ENCODE peak calls at places on chromosomes 13 and 19, in ten cellular contexts. O, T, K, H, E, V, S, N, Y and F are unnamed samples.

GRCh38 chr13:28423010-28423409 is 71.9 kb downstream of the FLT1 start:
- DNase-seq in O (peak), T (no peak), K (peak), H (no peak), E (peak), V (no peak), S (no peak), N (peak), Y (no peak), F (peak)

GRCh38 chr13:78758549-78758948 is 99.6 kb upstream of the OBI1 start:
- DNase-seq in O (no peak), T (no peak), K (no peak), H (no peak), E (no peak), V (no peak), S (no peak), N (no peak), Y (no peak), F (no peak)

GRCh38 chr19:37931941-37932655 is 25.1 kb downstream of the SIPA1L3 start:
- DNase-seq in O (peak), T (peak), K (no peak), H (no peak), E (peak), V (peak), S (peak), N (no peak), Y (no peak), F (peak)

GRCh38 chr19:45630463-45630862 is 8.7 kb downstream of the EML2 start:
- DNase-seq in O (no peak), T (no peak), K (no peak), H (no peak), E (no peak), V (peak), S (no peak), N (no peak), Y (no peak), F (no peak)

GRCh38 chr19:11141937-11142527 is 13.6 kb downstream of the SPC24 start:
- DNase-seq in O (peak), T (no peak), K (no peak), H (no peak), E (no peak), V (peak), S (no peak), N (no peak), Y (no peak), F (no peak)

GRCh38 chr19:6326815-6327214 is 6.6 kb downstream of the ACER1 start:
- DNase-seq in O (no peak), T (no peak), K (no peak), H (no peak), E (no peak), V (no peak), S (no peak), N (no peak), Y (no peak), F (no peak)

GRCh38 chr19:55256562-55257460 is 2.0 kb downstream of the PPP6R1 start:
- DNase-seq in O (no peak), T (no peak), K (no peak), H (no peak), E (no peak), V (no peak), S (no peak), N (no peak), Y (no peak), F (no peak)

GRCh38 chr19:17538684-17539287 is 16.7 kb upstream of the COLGALT1 start:
- DNase-seq in O (no peak), T (no peak), K (no peak), H (no peak), E (no peak), V (no peak), S (no peak), N (no peak), Y (no peak), F (no peak)

GRCh38 chr13:104571161-104571889 is 1505.1 kb upstream of the SLC10A2 start:
- DNase-seq in O (peak), T (no peak), K (no peak), H (no peak), E (peak), V (peak), S (peak), N (peak), Y (no peak), F (peak)

GRCh38 chr19:6739390-6739883 is at the start of gene TRIP10:
- DNase-seq in O (peak), T (peak), K (peak), H (peak), E (peak), V (peak), S (peak), N (peak), Y (peak), F (peak)

GRCh38 chr19:35848919-35849505 is 3.3 kb downstream of the NPHS1 start:
- DNase-seq in O (no peak), T (no peak), K (no peak), H (no peak), E (no peak), V (no peak), S (no peak), N (no peak), Y (no peak), F (no peak)

GRCh38 chr19:51311388-51312257 is at the start of gene IGLON5:
- DNase-seq in O (no peak), T (no peak), K (no peak), H (no peak), E (no peak), V (no peak), S (no peak), N (no peak), Y (no peak), F (no peak)

GRCh38 chr13:74274946-74275345 is 140.7 kb upstream of the KLF12 start:
- DNase-seq in O (no peak), T (no peak), K (no peak), H (no peak), E (no peak), V (no peak), S (no peak), N (no peak), Y (no peak), F (no peak)

GRCh38 chr19:10295305-10295846 is 5.6 kb downstream of the ICAM5 start:
- DNase-seq in O (peak), T (no peak), K (peak), H (peak), E (no peak), V (peak), S (no peak), N (no peak), Y (no peak), F (no peak)

GRCh38 chr19:3396881-3397265 is 30.5 kb downstream of the NFIC start:
- DNase-seq in O (no peak), T (no peak), K (no peak), H (no peak), E (no peak), V (no peak), S (no peak), N (no peak), Y (no peak), F (no peak)

GRCh38 chr19:38734426-38735256 is 9.6 kb downstream of the CAPN12 start:
- DNase-seq in O (no peak), T (peak), K (peak), H (no peak), E (no peak), V (peak), S (no peak), N (no peak), Y (no peak), F (no peak)